ENCODE peak calls at places on chromosomes 16 and 17, in eight cellular contexts. X, K, Q, L, J, P, A and O are unnamed samples. For H3K9me3, the result is how much of the 10 kb centered on the place peaks cover.

GRCh38 chr17:81840826-81841778 is 6.3 kb upstream of the PPP1R27 start:
- DNase-seq in X (no peak), K (no peak), Q (peak), L (peak), J (peak), P (no peak), A (no peak), O (no peak)

GRCh38 chr16:83513006-83513755 is 294.6 kb upstream of the HSBP1 start:
- DNase-seq in X (no peak), K (no peak), Q (no peak), L (no peak), J (no peak), P (no peak), A (no peak), O (no peak)

GRCh38 chr17:20214807-20215206 is 205.6 kb downstream of the SPECC1 start:
- DNase-seq in X (no peak), K (no peak), Q (no peak), L (no peak), J (no peak), P (no peak), A (no peak), O (no peak)

GRCh38 chr17:41629826-41630670 is 5.7 kb upstream of the KRT17 start:
- DNase-seq in X (no peak), K (no peak), Q (no peak), L (no peak), J (no peak), P (no peak), A (no peak), O (no peak)

GRCh38 chr17:35537569-35538209 is at the start of gene SLFN12L:
- DNase-seq in X (no peak), K (no peak), Q (no peak), L (no peak), J (no peak), P (no peak), A (peak), O (no peak)

GRCh38 chr17:37490022-37490587 is 414 bp downstream of the DUSP14 start:
- DNase-seq in X (peak), K (peak), Q (peak), L (peak), J (peak), P (peak), A (peak), O (peak)

GRCh38 chr16:1420111-1420539 is 422 bp downstream of the UQCC4 start:
- DNase-seq in X (no peak), K (no peak), Q (no peak), L (peak), J (no peak), P (no peak), A (no peak), O (no peak)

GRCh38 chr17:43823350-43824084 is 9.4 kb downstream of the MPP3 start:
- DNase-seq in X (peak), K (peak), Q (peak), L (peak), J (peak), P (peak), A (no peak), O (peak)

GRCh38 chr17:17877548-17878358 is 41.0 kb upstream of the SREBF1 start:
- DNase-seq in X (peak), K (peak), Q (peak), L (peak), J (peak), P (peak), A (peak), O (peak)

GRCh38 chr16:8862309-8863130 is 6.3 kb downstream of the CARHSP1 start:
- DNase-seq in X (no peak), K (no peak), Q (no peak), L (no peak), J (no peak), P (no peak), A (no peak), O (no peak)

GRCh38 chr17:21004016-21004930 is 38.5 kb downstream of the USP22 start:
- DNase-seq in X (no peak), K (no peak), Q (no peak), L (no peak), J (no peak), P (no peak), A (no peak), O (no peak)

GRCh38 chr17:49132699-49133364 is at the start of gene B4GALNT2:
- DNase-seq in X (no peak), K (no peak), Q (no peak), L (peak), J (no peak), P (peak), A (no peak), O (peak)

GRCh38 chr16:81701296-81701970 is 77.7 kb upstream of the PLCG2 start:
- DNase-seq in X (no peak), K (no peak), Q (no peak), L (no peak), J (no peak), P (no peak), A (no peak), O (no peak)

GRCh38 chr17:7443499-7444485 is 1.1 kb upstream of the CHRNB1 start:
- DNase-seq in X (no peak), K (no peak), Q (no peak), L (no peak), J (no peak), P (no peak), A (no peak), O (no peak)

GRCh38 chr16:30429418-30429677 is 482 bp downstream of the DCTPP1 start:
- DNase-seq in X (no peak), K (no peak), Q (no peak), L (no peak), J (no peak), P (no peak), A (no peak), O (no peak)

GRCh38 chr17:79841369-79842135 is 2.3 kb upstream of the CBX4 start:
- DNase-seq in X (no peak), K (no peak), Q (no peak), L (no peak), J (no peak), P (no peak), A (no peak), O (no peak)

GRCh38 chr17:79413591-79413990 is 197.3 kb downstream of the RBFOX3 start:
- DNase-seq in X (no peak), K (no peak), Q (no peak), L (no peak), J (no peak), P (no peak), A (no peak), O (no peak)

GRCh38 chr17:40019140-40019991 is 4.1 kb downstream of the CSF3 start:
- DNase-seq in X (no peak), K (peak), Q (no peak), L (no peak), J (no peak), P (no peak), A (no peak), O (peak)

GRCh38 chr17:15263206-15263579 is 1.9 kb downstream of the PMP22 start:
- DNase-seq in X (peak), K (peak), Q (peak), L (peak), J (peak), P (peak), A (peak), O (peak)

GRCh38 chr17:81309859-81310839 is 15.0 kb upstream of the SLC38A10 start:
- DNase-seq in X (no peak), K (no peak), Q (no peak), L (no peak), J (no peak), P (no peak), A (no peak), O (no peak)

GRCh38 chr16:66551362-66551761 is 1.0 kb upstream of the CKLF start:
- DNase-seq in X (no peak), K (no peak), Q (no peak), L (no peak), J (no peak), P (peak), A (peak), O (no peak)

GRCh38 chr17:42754782-42755181 is 6.2 kb upstream of the RAMP2 start:
- DNase-seq in X (peak), K (peak), Q (no peak), L (no peak), J (peak), P (no peak), A (no peak), O (no peak)

GRCh38 chr17:82775033-82775823 is 23.4 kb downstream of the TBCD start:
- DNase-seq in X (peak), K (peak), Q (no peak), L (peak), J (peak), P (peak), A (peak), O (peak)

GRCh38 chr16:57374067-57374534 is 1.8 kb downstream of the CX3CL1 start:
- DNase-seq in X (no peak), K (peak), Q (peak), L (no peak), J (no peak), P (no peak), A (no peak), O (peak)

GRCh38 chr17:73359987-73360410 is 48.2 kb upstream of the CDC42EP4 start:
- DNase-seq in X (no peak), K (no peak), Q (peak), L (no peak), J (peak), P (peak), A (no peak), O (peak)

GRCh38 chr16:3388325-3388724 is 12.5 kb downstream of the ZSCAN32 start:
- DNase-seq in X (no peak), K (no peak), Q (no peak), L (no peak), J (no peak), P (no peak), A (no peak), O (no peak)
- H3K9me3 ChIP-seq in X (half or more), K (under half), Q (half or more), L (under half), J (half or more), P (under half), A (half or more), O (under half)

GRCh38 chr17:66533572-66533971 is 231.2 kb downstream of the PRKCA start:
- DNase-seq in X (no peak), K (peak), Q (no peak), L (no peak), J (no peak), P (no peak), A (peak), O (no peak)
- H3K4me3 ChIP-seq in X (no peak), K (peak), Q (no peak), L (no peak), J (no peak), P (no peak), A (no peak), O (no peak)

DNA sequence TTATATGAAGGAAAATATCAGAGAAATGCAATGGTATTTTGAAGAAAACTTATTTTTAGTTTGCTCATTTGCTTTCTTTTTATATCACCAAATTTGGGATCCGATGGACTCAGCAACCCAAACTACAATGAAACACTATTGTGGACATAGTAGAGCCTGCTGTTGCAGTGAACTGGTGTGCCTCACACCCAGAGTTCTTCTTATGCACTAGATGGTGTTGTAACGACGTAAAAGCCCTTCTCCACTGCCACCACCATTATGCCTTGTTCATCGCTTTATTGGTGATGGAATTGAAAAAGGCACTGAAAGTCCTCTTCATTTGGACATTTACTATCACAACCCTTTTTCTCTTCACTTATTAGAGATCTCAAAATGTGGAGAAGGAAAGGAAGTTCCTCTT is 381.3 kb downstream of the CDH8 start:
- DNase-seq in X (no peak), K (no peak), Q (no peak), L (no peak), J (no peak), P (no peak), A (no peak), O (no peak)
- TF ChIP-seq CTCF in X (no peak), K (no peak), Q (no peak), L (no peak), J (no peak), P (no peak), A (peak), O (no peak)

GRCh38 chr17:69898606-69899005 is 176.4 kb upstream of the KCNJ16 start:
- DNase-seq in X (no peak), K (no peak), Q (no peak), L (no peak), J (no peak), P (no peak), A (no peak), O (no peak)
- H3K9me3 ChIP-seq in X (under half), K (under half), Q (under half), L (under half), J (under half), P (under half), A (under half), O (under half)

GRCh38 chr17:18921912-18922451 is 30.0 kb upstream of the SLC5A10 start:
- DNase-seq in X (no peak), K (peak), Q (no peak), L (no peak), J (no peak), P (peak), A (no peak), O (no peak)
- H3K4me3 ChIP-seq in X (no peak), K (no peak), Q (no peak), L (no peak), J (no peak), P (no peak), A (no peak), O (no peak)

GRCh38 chr17:13017623-13018462 is at the start of gene ELAC2:
- DNase-seq in X (peak), K (peak), Q (peak), L (peak), J (peak), P (peak), A (peak), O (peak)
- TF ChIP-seq CTCF in X (no peak), K (no peak), Q (peak), L (peak), J (no peak), P (no peak), A (no peak), O (peak)

DNA sequence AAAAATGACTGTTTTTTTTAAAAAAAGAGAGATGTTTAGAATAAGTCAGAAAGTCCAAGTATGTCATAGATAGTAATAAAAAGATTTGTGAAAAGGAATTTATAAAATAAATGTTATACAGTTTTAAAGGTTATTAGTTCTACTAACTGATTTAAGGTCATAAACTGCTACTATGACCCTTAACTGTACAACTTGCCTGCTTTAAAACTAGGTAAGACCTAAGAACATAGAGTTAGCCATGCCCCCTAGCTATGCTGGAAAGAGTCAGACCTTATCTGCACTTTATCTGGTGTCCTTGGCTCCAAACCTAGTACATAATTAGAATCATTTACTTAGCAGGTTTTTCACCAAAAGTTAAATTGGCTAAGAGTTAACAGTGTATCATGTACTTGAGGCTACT is 23.5 kb upstream of the SLC6A2 start:
- DNase-seq in X (no peak), K (no peak), Q (no peak), L (no peak), J (no peak), P (no peak), A (no peak), O (no peak)
- H3K9me3 ChIP-seq in X (under half), K (under half), Q (under half), L (under half), J (under half), P (under half), A (under half), O (under half)

DNA sequence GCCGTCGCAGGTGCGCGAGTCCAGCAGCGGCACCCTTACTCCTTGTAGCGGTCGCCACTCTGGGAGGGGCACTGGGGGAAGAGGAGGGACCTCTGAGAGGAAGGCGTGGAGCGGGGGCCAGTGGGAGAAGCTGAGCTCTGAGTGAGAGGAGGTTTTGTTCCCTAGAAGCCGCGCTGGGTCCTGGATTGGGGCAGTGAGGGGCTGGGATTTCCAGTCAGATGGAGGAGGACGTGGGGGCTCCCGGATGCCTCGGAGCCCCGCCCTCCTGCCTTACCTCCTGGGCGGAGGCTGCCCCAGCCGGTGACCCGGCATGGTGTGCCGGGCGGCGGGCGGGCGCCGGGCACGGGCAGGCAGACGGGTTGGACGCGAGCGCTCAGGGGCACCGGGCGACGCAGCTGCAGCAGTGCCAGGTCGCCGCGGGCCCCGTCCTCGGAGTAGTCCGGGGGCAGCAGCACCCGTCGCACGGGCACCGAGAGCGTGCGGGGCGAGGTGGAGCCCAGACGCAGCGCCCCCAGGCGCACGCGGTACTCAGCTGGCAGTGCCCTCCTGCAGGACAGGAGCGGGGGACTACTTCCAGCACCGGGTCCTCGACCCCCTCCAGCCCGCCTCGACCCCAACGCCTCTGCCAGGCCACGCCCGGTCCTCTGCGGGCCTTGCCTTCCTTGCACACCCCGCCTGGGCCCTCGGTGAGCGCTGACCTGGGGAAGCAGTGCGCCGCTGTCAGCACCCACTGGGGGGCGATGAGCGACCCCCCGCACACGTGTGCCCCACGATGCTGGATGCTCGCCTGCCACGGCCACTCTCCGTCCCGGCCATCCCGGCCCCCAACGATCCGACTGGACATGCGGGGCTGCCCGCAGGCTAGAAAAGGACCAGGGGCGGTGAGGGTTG is 2.0 kb downstream of the PRSS33 start:
- DNase-seq in X (no peak), K (peak), Q (no peak), L (peak), J (no peak), P (peak), A (no peak), O (no peak)
- H3K4me3 ChIP-seq in X (peak), K (peak), Q (peak), L (no peak), J (peak), P (peak), A (no peak), O (no peak)

GRCh38 chr17:67359960-67360817 is 6.2 kb downstream of the PSMD12 start:
- DNase-seq in X (no peak), K (no peak), Q (no peak), L (no peak), J (no peak), P (no peak), A (peak), O (no peak)
- TF ChIP-seq CTCF in X (no peak), K (no peak), Q (no peak), L (no peak), J (peak), P (no peak), A (peak), O (no peak)